ENCODE peak calls at places on chromosomes 6 and 20, in eight cellular contexts. V is cardiac muscle cell; B is naive thymus-derived CD4-positive, alpha-beta T cell; G is thyroid gland; K is heart right ventricle; M is PC-9; A is IMR-90; D is brain microvascular endothelial cell. F is an unnamed sample. For H3K27me3, the result is how much of the 10 kb centered on the place peaks cover.

GRCh38 chr6:17831135-17831534 is 124.4 kb upstream of the NUP153 start:
- DNase-seq in V (no peak), K (no peak), B (no peak), A (peak), M (no peak), G (no peak), D (peak), F (no peak)

GRCh38 chr6:35495258-35496035 is 1.4 kb downstream of the TEAD3 start:
- DNase-seq in B (no peak), A (peak), M (no peak), G (no peak), K (no peak), V (no peak), D (no peak), F (no peak)

GRCh38 chr6:159061805-159062563 is 17.2 kb upstream of the TAGAP start:
- DNase-seq in B (peak), A (no peak), D (no peak), V (no peak), M (no peak), K (no peak), G (no peak), F (no peak)

GRCh38 chr6:135265278-135265677 is 84.2 kb downstream of the MYB start:
- DNase-seq in K (no peak), G (no peak), B (no peak), V (no peak), D (no peak), A (no peak), M (no peak), F (no peak)

GRCh38 chr6:112031956-112032355 is 21.9 kb upstream of the CCN6 start:
- DNase-seq in A (no peak), G (no peak), D (no peak), M (no peak), V (no peak), B (no peak), K (no peak), F (no peak)

GRCh38 chr20:8203366-8203765 is 71.3 kb downstream of the PLCB1 start:
- DNase-seq in V (no peak), G (no peak), K (no peak), B (no peak), M (no peak), A (no peak), D (no peak), F (no peak)

GRCh38 chr6:70108230-70108629 is 194.7 kb downstream of the COL9A1 start:
- DNase-seq in D (peak), A (peak), V (peak), M (no peak), G (no peak), K (no peak), B (peak), F (peak)

GRCh38 chr6:107493158-107494057 is 3.5 kb downstream of the SOBP start:
- DNase-seq in K (no peak), M (no peak), V (peak), G (no peak), A (peak), D (peak), B (no peak), F (no peak)

GRCh38 chr6:139600313-139600712 is 225.9 kb upstream of the CITED2 start:
- DNase-seq in V (no peak), A (no peak), D (no peak), M (no peak), G (no peak), K (no peak), B (no peak), F (no peak)

GRCh38 chr6:30876039-30876730 is 8.1 kb upstream of the DDR1 start:
- DNase-seq in A (peak), G (peak), M (no peak), B (no peak), V (no peak), D (peak), K (no peak), F (no peak)

GRCh38 chr6:87029711-87030314 is 65.1 kb downstream of the CGA start:
- DNase-seq in A (peak), K (no peak), M (peak), V (peak), D (peak), G (no peak), B (peak), F (no peak)

GRCh38 chr6:75751443-75751842 is 2.4 kb downstream of the MYO6 start:
- DNase-seq in K (no peak), A (peak), M (no peak), G (no peak), D (peak), V (no peak), B (no peak), F (no peak)

GRCh38 chr20:21707999-21708737 is 2.7 kb downstream of the PAX1 start:
- DNase-seq in V (no peak), M (no peak), D (no peak), G (no peak), K (no peak), A (no peak), B (no peak), F (no peak)

GRCh38 chr6:473759-474453 is 82.4 kb downstream of the IRF4 start:
- DNase-seq in M (no peak), D (no peak), K (no peak), A (no peak), V (no peak), G (no peak), B (no peak), F (no peak)

GRCh38 chr6:73152998-73153757 is 72.1 kb downstream of the KHDC1L start:
- DNase-seq in A (peak), V (no peak), M (no peak), K (no peak), B (no peak), G (no peak), D (peak), F (no peak)

GRCh38 chr20:41261790-41262717 is 55.5 kb downstream of the ZHX3 start:
- DNase-seq in G (no peak), V (no peak), D (no peak), B (no peak), A (peak), M (no peak), K (no peak), F (no peak)

GRCh38 chr6:92126088-92126487 is 1293.3 kb downstream of the EPHA7 start:
- DNase-seq in D (no peak), B (no peak), V (no peak), M (peak), A (no peak), G (no peak), K (no peak), F (no peak)

GRCh38 chr6:156283091-156283490 is 494.1 kb upstream of the ARID1B start:
- DNase-seq in M (no peak), D (no peak), K (no peak), V (no peak), A (no peak), G (no peak), B (no peak), F (no peak)

GRCh38 chr6:154302111-154302752 is 54.4 kb downstream of the IPCEF1 start:
- DNase-seq in M (no peak), G (no peak), V (no peak), B (peak), D (peak), K (no peak), A (peak), F (no peak)

GRCh38 chr20:5886788-5887187 is 63.5 kb downstream of the TRMT6 start:
- DNase-seq in V (no peak), D (no peak), A (no peak), G (no peak), M (no peak), K (peak), B (no peak), F (no peak)

GRCh38 chr6:111517965-111518364 is 34.9 kb upstream of the REV3L start:
- DNase-seq in V (no peak), M (no peak), A (no peak), G (no peak), B (no peak), K (no peak), D (no peak), F (no peak)

GRCh38 chr6:126307859-126308258 is 32.1 kb upstream of the CENPW start:
- DNase-seq in K (no peak), G (no peak), V (no peak), D (peak), B (no peak), M (no peak), A (peak), F (no peak)

GRCh38 chr6:138403324-138403800 is 661 bp upstream of the HEBP2 start:
- DNase-seq in G (peak), A (no peak), K (peak), M (peak), V (peak), D (no peak), B (no peak), F (peak)

DNA sequence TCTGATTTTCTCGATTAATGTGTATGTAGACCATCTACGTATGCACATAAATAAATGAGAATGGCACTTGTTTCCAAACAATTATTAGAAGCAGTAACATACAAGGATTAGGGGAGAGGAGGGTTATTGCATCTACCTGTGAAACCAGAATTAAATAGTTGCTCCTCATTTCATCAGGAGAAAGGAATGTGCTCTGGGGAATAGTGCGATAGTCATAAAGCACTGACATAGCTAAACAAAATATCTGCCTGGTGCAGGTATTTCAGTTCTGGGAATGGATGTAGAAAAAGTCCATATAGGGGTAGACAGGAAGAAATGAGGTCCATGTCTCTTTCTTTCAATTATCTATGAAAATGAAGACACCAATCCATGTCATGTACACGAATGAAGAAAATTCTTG is 1.6 kb upstream of the ID4 start:
- DNase-seq in A (no peak), B (no peak), K (no peak), G (no peak), M (no peak), V (no peak), D (no peak), F (no peak)
- H3K27me3 ChIP-seq in A (under half), B (under half), K (under half), G (under half), M (under half), V (under half), D (under half), F (under half)

GRCh38 chr6:48134246-48134645 is 23.2 kb upstream of the PTCHD4 start:
- DNase-seq in G (no peak), V (no peak), M (no peak), A (no peak), K (no peak), B (no peak), D (no peak), F (no peak)

GRCh38 chr6:48140221-48140620 is 29.2 kb upstream of the PTCHD4 start:
- DNase-seq in V (no peak), A (no peak), D (no peak), K (no peak), G (no peak), M (no peak), B (no peak), F (no peak)

GRCh38 chr6:48136856-48137255 is 25.9 kb upstream of the PTCHD4 start:
- DNase-seq in G (no peak), M (no peak), D (no peak), V (no peak), B (no peak), A (no peak), K (no peak), F (no peak)

DNA sequence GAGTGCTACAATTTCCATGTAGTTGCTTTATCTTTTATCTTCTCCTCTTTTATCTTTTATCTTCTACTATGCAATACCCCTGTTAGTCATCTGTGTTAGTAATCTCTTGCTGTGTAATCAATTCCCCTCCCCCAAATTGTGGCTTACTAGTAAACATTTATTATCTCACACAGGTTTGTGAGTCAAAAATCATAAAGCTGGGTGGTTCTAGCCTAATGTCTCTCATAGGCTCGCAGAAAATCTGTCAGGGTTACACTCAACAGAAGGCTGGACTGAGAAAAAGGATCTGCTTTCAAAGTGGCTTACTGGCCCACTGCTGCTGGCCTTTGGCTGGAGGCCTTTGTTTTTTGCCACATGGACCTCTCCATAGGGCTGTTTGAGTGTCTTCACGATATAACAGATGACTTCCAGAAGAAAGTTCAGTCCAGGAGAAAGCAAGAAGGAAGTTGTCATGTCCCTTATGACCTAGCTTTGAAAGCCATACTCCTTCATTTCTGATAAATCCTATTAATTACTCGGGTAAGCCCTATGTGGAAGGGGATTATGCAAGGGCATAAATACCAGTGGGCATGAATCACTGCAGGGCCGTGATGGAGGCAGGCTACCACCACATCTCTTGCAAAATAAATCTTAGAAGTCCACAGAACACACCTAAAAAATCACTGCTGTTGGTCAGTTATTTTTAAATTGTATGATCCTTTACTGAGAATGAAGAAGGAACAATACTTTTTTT is 24.5 kb upstream of the PTCHD4 start:
- DNase-seq in B (no peak), M (no peak), G (no peak), V (no peak), K (no peak), D (peak), A (peak), F (no peak)
- H3K4me3 ChIP-seq in B (no peak), M (no peak), G (no peak), V (no peak), K (no peak), D (no peak), A (no peak), F (no peak)

DNA sequence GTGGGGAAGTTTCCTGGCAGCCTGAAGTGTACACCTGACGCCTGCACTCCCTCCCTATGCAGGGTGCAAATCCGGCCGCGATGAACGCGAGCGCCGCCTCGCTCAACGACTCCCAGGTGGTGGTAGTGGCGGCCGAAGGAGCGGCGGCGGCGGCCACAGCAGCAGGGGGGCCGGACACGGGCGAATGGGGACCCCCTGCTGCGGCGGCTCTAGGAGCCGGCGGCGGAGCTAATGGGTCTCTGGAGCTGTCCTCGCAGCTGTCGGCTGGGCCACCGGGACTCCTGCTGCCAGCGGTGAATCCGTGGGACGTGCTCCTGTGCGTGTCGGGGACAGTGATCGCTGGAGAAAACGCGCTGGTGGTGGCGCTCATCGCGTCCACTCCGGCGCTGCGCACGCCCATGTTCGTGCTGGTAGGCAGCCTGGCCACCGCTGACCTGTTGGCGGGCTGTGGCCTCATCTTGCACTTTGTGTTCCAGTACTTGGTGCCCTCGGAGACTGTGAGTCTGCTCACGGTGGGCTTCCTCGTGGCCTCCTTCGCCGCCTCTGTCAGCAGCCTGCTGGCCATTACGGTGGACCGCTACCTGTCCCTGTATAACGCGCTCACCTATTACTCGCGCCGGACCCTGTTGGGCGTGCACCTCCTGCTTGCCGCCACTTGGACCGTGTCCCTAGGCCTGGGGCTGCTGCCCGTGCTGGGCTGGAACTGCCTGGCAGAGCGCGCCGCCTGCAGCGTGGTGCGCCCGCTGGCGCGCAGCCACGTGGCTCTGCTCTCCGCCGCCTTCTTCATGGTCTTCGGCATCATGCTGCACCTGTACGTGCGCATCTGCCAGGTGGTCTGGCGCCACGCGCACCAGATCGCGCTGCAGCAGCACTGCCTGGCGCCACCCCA is 1.2 kb downstream of the GPR6 start:
- DNase-seq in K (peak), V (peak), B (no peak), G (no peak), A (no peak), M (no peak), D (no peak), F (no peak)
- H3K27me3 ChIP-seq in K (under half), V (half or more), B (under half), G (under half), A (under half), M (under half), D (under half), F (under half)

DNA sequence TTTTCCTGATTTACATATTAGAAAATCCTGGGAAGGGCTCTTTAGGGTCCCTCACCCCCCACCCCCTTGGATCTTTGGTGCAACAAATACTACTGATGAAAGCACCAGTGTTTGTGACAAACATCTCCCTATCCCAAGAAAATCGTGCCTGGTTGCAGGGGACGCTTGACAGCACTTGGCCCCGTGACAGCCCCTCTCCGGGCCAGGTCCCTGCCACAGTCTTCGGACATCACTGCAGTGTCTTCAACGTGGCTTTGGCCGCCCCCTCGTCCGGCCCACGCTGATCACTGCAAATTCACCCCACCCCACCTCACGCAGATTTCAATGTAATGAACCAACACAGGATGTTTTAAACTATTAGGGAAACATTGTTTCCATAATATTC is 43.3 kb downstream of the GNAS start:
- DNase-seq in B (no peak), D (no peak), M (no peak), V (no peak), K (peak), G (peak), A (no peak), F (no peak)
- H3K4me3 ChIP-seq in B (peak), D (no peak), M (no peak), V (no peak), K (peak), G (no peak), A (no peak), F (no peak)

GRCh38 chr20:63009988-63010769 is 3.4 kb upstream of the BHLHE23 start:
- DNase-seq in M (no peak), G (no peak), K (no peak), B (peak), A (peak), D (no peak), V (no peak), F (peak)
- H3K27me3 ChIP-seq in M (half or more), G (under half), K (half or more), B (under half), A (half or more), D (half or more), V (half or more), F (under half)

DNA sequence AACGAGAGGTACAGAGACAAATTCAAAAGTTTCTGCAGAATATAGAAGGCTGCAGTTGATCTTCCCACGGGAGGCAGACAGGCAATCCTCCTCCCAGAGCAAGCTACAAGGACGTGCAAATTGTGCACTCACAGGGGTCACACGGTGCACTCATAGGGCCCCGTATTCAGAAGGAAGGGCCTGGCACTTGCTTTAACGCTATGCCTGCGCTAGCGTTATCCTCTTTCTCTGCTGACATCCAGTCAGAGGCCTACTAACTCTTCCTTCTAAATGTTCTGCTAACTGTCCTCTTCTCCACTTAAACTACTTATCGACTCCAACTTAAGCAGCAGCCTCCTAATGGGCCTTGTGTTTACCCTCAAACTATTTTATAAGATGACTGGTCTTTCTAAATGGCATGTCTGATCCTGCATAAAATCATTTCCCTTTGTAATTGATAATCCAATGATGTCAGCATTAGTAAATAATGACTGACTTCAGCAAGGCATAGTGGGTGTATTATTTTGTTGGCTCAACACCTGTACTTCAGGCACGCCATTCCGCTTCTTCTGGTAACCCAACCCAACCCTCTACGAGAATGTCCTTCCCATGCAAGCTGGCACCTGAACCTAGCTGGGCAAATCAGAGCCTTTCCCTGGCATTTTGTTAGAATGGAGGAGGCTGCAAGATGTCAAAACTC is 2.2 kb downstream of the IFNGR1 start:
- DNase-seq in M (no peak), G (no peak), K (no peak), V (no peak), A (no peak), D (no peak), B (no peak), F (no peak)
- H3K4me3 ChIP-seq in M (peak), G (no peak), K (peak), V (peak), A (no peak), D (no peak), B (no peak), F (peak)

GRCh38 chr20:37907330-37907676 is 4.4 kb downstream of the VSTM2L start:
- DNase-seq in A (no peak), B (no peak), D (no peak), V (no peak), G (no peak), M (no peak), K (no peak), F (no peak)
- H3K27me3 ChIP-seq in A (half or more), B (under half), D (under half), V (under half), G (under half), M (under half), K (under half), F (under half)

DNA sequence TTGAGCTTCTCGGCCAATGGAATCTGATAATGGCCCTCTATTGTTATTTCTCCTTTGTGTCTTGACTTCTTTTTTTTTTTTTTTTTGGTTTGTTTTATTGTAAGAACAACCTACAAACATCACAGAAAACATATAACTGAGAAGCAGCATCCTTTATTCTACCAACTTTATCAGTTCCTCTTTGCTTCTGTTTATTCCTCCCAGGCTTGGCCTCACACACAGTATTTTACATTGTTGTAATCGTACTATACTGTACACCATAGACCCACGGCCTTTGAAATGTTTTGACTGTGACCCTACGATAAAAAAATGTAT is 558 bp upstream of the CCDC167 start:
- DNase-seq in K (no peak), V (no peak), G (no peak), A (no peak), M (no peak), D (no peak), B (no peak), F (no peak)
- H3K4me3 ChIP-seq in K (peak), V (peak), G (no peak), A (no peak), M (peak), D (peak), B (peak), F (peak)

F was measured in CD8-positive, alpha-beta memory T cell.